ENCODE peak calls at places on chromosomes 7 and 10, in seven cellular contexts. One of them, this sample, is unnamed.

GRCh38 chr7:47653550-47654351 is 71.8 kb upstream of the TNS3 start:
- DNase-seq in CD8-positive, alpha-beta T cell: no peak
- DNase-seq in fibroblast of mammary gland: peak
- DNase-seq in uterus: no peak
- DNase-seq in foreskin fibroblast: no peak
- DNase-seq in right atrium auricular region: no peak
- DNase-seq in coronary artery: no peak
- DNase-seq in this sample: no peak

GRCh38 chr7:155741805-155742204 is 70.5 kb downstream of the SHH start:
- DNase-seq in CD8-positive, alpha-beta T cell: no peak
- DNase-seq in coronary artery: no peak
- DNase-seq in right atrium auricular region: no peak
- DNase-seq in uterus: no peak
- DNase-seq in fibroblast of mammary gland: no peak
- DNase-seq in foreskin fibroblast: no peak
- DNase-seq in this sample: no peak

GRCh38 chr7:98133181-98133580 is 26.5 kb downstream of the LMTK2 start:
- DNase-seq in CD8-positive, alpha-beta T cell: no peak
- DNase-seq in uterus: no peak
- DNase-seq in coronary artery: no peak
- DNase-seq in right atrium auricular region: no peak
- DNase-seq in fibroblast of mammary gland: peak
- DNase-seq in foreskin fibroblast: no peak
- DNase-seq in this sample: no peak

GRCh38 chr10:73780966-73781365 is 882 bp upstream of the CHCHD1 start:
- DNase-seq in right atrium auricular region: no peak
- DNase-seq in fibroblast of mammary gland: peak
- DNase-seq in foreskin fibroblast: no peak
- DNase-seq in coronary artery: no peak
- DNase-seq in CD8-positive, alpha-beta T cell: no peak
- DNase-seq in uterus: no peak
- DNase-seq in this sample: no peak

GRCh38 chr10:70910486-70911350 is 22.4 kb upstream of the PCBD1 start:
- DNase-seq in right atrium auricular region: no peak
- DNase-seq in fibroblast of mammary gland: no peak
- DNase-seq in coronary artery: no peak
- DNase-seq in uterus: no peak
- DNase-seq in CD8-positive, alpha-beta T cell: no peak
- DNase-seq in foreskin fibroblast: no peak
- DNase-seq in this sample: no peak

GRCh38 chr7:113996405-113996804 is 77.6 kb upstream of the PPP1R3A start:
- DNase-seq in coronary artery: no peak
- DNase-seq in fibroblast of mammary gland: peak
- DNase-seq in uterus: no peak
- DNase-seq in CD8-positive, alpha-beta T cell: no peak
- DNase-seq in foreskin fibroblast: no peak
- DNase-seq in right atrium auricular region: no peak
- DNase-seq in this sample: no peak

GRCh38 chr7:27106181-27106905 is 3.9 kb upstream of the HOXA2 start:
- DNase-seq in uterus: no peak
- DNase-seq in right atrium auricular region: no peak
- DNase-seq in CD8-positive, alpha-beta T cell: no peak
- DNase-seq in coronary artery: no peak
- DNase-seq in fibroblast of mammary gland: peak
- DNase-seq in foreskin fibroblast: no peak
- DNase-seq in this sample: no peak

GRCh38 chr10:71837085-71837827 is 13.8 kb downstream of the PSAP start:
- DNase-seq in uterus: no peak
- DNase-seq in foreskin fibroblast: no peak
- DNase-seq in fibroblast of mammary gland: no peak
- DNase-seq in CD8-positive, alpha-beta T cell: no peak
- DNase-seq in right atrium auricular region: no peak
- DNase-seq in coronary artery: no peak
- DNase-seq in this sample: no peak

GRCh38 chr10:24661374-24661773 is 62.3 kb downstream of the ARHGAP21 start:
- DNase-seq in CD8-positive, alpha-beta T cell: no peak
- DNase-seq in coronary artery: no peak
- DNase-seq in uterus: no peak
- DNase-seq in right atrium auricular region: no peak
- DNase-seq in fibroblast of mammary gland: no peak
- DNase-seq in foreskin fibroblast: no peak
- DNase-seq in this sample: no peak

GRCh38 chr10:1209355-1209979 is 153.3 kb downstream of the WDR37 start:
- DNase-seq in CD8-positive, alpha-beta T cell: peak
- DNase-seq in coronary artery: no peak
- DNase-seq in uterus: no peak
- DNase-seq in right atrium auricular region: no peak
- DNase-seq in fibroblast of mammary gland: no peak
- DNase-seq in foreskin fibroblast: no peak
- DNase-seq in this sample: no peak

GRCh38 chr10:74909665-74910064 is 83.3 kb downstream of the KAT6B start:
- DNase-seq in fibroblast of mammary gland: peak
- DNase-seq in foreskin fibroblast: no peak
- DNase-seq in uterus: no peak
- DNase-seq in coronary artery: no peak
- DNase-seq in right atrium auricular region: no peak
- DNase-seq in CD8-positive, alpha-beta T cell: no peak
- DNase-seq in this sample: no peak

GRCh38 chr10:125457406-125457805 is 225.6 kb downstream of the TEX36 start:
- DNase-seq in right atrium auricular region: no peak
- DNase-seq in uterus: no peak
- DNase-seq in foreskin fibroblast: no peak
- DNase-seq in CD8-positive, alpha-beta T cell: no peak
- DNase-seq in coronary artery: no peak
- DNase-seq in fibroblast of mammary gland: no peak
- DNase-seq in this sample: no peak

GRCh38 chr7:31104361-31105255 is 52.5 kb downstream of the ADCYAP1R1 start:
- DNase-seq in coronary artery: peak
- DNase-seq in foreskin fibroblast: no peak
- DNase-seq in right atrium auricular region: no peak
- DNase-seq in uterus: no peak
- DNase-seq in CD8-positive, alpha-beta T cell: no peak
- DNase-seq in fibroblast of mammary gland: no peak
- DNase-seq in this sample: no peak

GRCh38 chr10:30207485-30208052 is 141.5 kb downstream of the MTPAP start:
- DNase-seq in foreskin fibroblast: no peak
- DNase-seq in uterus: no peak
- DNase-seq in right atrium auricular region: peak
- DNase-seq in CD8-positive, alpha-beta T cell: no peak
- DNase-seq in coronary artery: no peak
- DNase-seq in fibroblast of mammary gland: no peak
- DNase-seq in this sample: no peak

GRCh38 chr7:22373388-22373787 is 16.4 kb upstream of the RAPGEF5 start:
- DNase-seq in right atrium auricular region: no peak
- DNase-seq in uterus: no peak
- DNase-seq in foreskin fibroblast: no peak
- DNase-seq in coronary artery: no peak
- DNase-seq in CD8-positive, alpha-beta T cell: no peak
- DNase-seq in fibroblast of mammary gland: no peak
- DNase-seq in this sample: no peak

GRCh38 chr10:72107325-72108003 is 19.1 kb upstream of the SPOCK2 start:
- DNase-seq in fibroblast of mammary gland: no peak
- DNase-seq in foreskin fibroblast: no peak
- DNase-seq in CD8-positive, alpha-beta T cell: no peak
- DNase-seq in right atrium auricular region: no peak
- DNase-seq in uterus: no peak
- DNase-seq in coronary artery: no peak
- DNase-seq in this sample: no peak

DNA sequence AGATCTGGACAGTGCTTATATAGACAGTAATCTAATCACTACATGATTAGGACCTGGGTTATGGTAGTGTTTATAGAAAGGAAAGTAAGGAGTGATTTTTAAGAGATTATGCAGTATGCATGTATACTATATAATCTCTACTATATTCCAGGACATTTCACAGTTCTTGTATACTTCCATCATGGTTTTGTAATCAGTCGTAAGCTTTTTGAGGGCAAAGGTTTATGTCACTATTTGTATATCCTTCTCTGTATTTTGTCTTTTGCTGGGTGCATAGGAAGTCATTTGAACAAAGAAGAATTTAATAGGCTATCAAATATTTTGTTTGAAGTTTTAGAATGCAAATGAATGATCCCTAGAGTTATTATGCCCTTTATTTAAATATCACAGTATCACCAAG is 39.2 kb downstream of the RSBN1L start:
- DNase-seq in fibroblast of mammary gland: no peak
- DNase-seq in uterus: no peak
- DNase-seq in right atrium auricular region: no peak
- DNase-seq in CD8-positive, alpha-beta T cell: no peak
- DNase-seq in foreskin fibroblast: no peak
- DNase-seq in coronary artery: no peak
- DNase-seq in this sample: no peak
- H3K4me3 ChIP-seq in fibroblast of mammary gland: no peak
- H3K4me3 ChIP-seq in uterus: no peak
- H3K4me3 ChIP-seq in right atrium auricular region: no peak
- H3K4me3 ChIP-seq in CD8-positive, alpha-beta T cell: no peak
- H3K4me3 ChIP-seq in foreskin fibroblast: no peak
- H3K4me3 ChIP-seq in coronary artery: no peak
- H3K4me3 ChIP-seq in this sample: no peak

GRCh38 chr10:102101152-102101551 is 19.0 kb downstream of the LDB1 start:
- DNase-seq in uterus: no peak
- DNase-seq in coronary artery: no peak
- DNase-seq in foreskin fibroblast: no peak
- DNase-seq in right atrium auricular region: no peak
- DNase-seq in fibroblast of mammary gland: no peak
- DNase-seq in CD8-positive, alpha-beta T cell: no peak
- DNase-seq in this sample: no peak
- TF ChIP-seq CTCF in uterus: no peak
- TF ChIP-seq CTCF in coronary artery: no peak
- TF ChIP-seq CTCF in foreskin fibroblast: no peak
- TF ChIP-seq CTCF in right atrium auricular region: no peak
- TF ChIP-seq CTCF in fibroblast of mammary gland: no peak
- TF ChIP-seq CTCF in CD8-positive, alpha-beta T cell: no peak
- TF ChIP-seq CTCF in this sample: no peak

GRCh38 chr7:69448071-69448470 is 150.2 kb upstream of the AUTS2 start:
- DNase-seq in uterus: no peak
- DNase-seq in foreskin fibroblast: no peak
- DNase-seq in coronary artery: no peak
- DNase-seq in right atrium auricular region: no peak
- DNase-seq in CD8-positive, alpha-beta T cell: no peak
- DNase-seq in fibroblast of mammary gland: peak
- DNase-seq in this sample: no peak
- H3K4me3 ChIP-seq in uterus: no peak
- H3K4me3 ChIP-seq in foreskin fibroblast: no peak
- H3K4me3 ChIP-seq in coronary artery: no peak
- H3K4me3 ChIP-seq in right atrium auricular region: no peak
- H3K4me3 ChIP-seq in CD8-positive, alpha-beta T cell: no peak
- H3K4me3 ChIP-seq in fibroblast of mammary gland: no peak
- H3K4me3 ChIP-seq in this sample: no peak

DNA sequence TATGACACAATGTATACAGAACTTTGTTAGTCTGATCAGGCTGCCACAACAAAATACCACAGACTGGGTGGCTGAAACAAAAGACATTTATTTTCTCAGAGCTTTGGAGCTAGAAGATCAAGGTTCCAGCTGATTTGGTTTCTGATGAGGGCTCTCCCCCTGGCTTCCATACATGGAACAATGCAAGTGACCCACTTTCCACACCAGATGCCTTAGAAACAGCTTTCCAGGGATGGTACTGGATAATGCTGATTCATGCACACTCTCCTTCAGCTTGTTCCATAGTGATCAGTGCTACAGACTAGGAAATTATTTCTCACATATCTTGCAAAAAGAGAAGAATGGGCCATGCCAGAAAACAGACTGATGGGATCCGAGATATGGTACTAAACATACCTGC is 1274.9 kb upstream of the SORCS1 start:
- DNase-seq in CD8-positive, alpha-beta T cell: no peak
- DNase-seq in right atrium auricular region: no peak
- DNase-seq in fibroblast of mammary gland: peak
- DNase-seq in uterus: no peak
- DNase-seq in foreskin fibroblast: no peak
- DNase-seq in coronary artery: no peak
- DNase-seq in this sample: no peak
- TF ChIP-seq CTCF in CD8-positive, alpha-beta T cell: no peak
- TF ChIP-seq CTCF in right atrium auricular region: no peak
- TF ChIP-seq CTCF in fibroblast of mammary gland: peak
- TF ChIP-seq CTCF in uterus: no peak
- TF ChIP-seq CTCF in foreskin fibroblast: no peak
- TF ChIP-seq CTCF in coronary artery: no peak
- TF ChIP-seq CTCF in this sample: no peak

DNA sequence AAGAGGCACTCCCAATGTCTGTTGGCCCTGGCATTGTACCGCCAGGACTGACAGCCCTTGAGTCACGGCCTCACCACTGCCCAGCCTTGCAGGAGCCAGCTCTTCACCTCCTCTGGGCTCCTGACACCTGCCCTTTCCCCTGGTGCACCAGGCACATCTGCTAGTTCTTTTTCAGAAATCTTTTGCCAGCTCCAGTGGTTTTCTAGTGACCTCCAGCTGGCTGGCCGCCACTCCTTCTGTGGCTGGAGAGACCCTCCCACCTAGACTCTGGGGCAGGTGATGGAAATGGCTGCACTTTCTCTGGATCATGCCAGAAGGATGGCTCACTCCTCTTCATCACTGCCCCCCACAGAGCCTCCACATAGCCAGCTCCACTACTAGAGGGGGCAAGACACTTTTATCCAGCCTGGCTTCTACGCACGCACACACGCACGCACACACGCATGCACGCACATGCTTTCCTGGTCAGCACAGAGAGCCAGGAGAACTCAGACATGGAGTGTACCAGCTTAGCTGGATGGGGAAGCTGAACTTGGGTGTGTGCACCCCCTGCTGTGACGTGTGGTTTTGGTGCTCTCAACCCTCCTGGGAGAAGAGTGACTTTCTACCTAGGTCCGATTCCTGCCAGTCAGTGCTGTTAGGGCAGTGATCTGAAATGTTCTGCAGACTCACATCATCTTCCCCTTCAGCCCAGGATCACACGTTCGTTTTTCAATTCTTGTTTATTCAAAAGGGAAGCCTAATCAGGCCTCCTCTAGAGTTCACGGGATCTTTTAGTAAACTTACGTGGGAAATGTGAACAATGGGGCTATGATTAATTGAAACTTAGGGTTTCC is 222.0 kb downstream of the PRPF18 start:
- DNase-seq in right atrium auricular region: no peak
- DNase-seq in CD8-positive, alpha-beta T cell: no peak
- DNase-seq in foreskin fibroblast: no peak
- DNase-seq in coronary artery: no peak
- DNase-seq in fibroblast of mammary gland: no peak
- DNase-seq in uterus: no peak
- DNase-seq in this sample: no peak
- H3K4me3 ChIP-seq in right atrium auricular region: no peak
- H3K4me3 ChIP-seq in CD8-positive, alpha-beta T cell: no peak
- H3K4me3 ChIP-seq in foreskin fibroblast: no peak
- H3K4me3 ChIP-seq in coronary artery: no peak
- H3K4me3 ChIP-seq in fibroblast of mammary gland: no peak
- H3K4me3 ChIP-seq in uterus: no peak
- H3K4me3 ChIP-seq in this sample: no peak

GRCh38 chr7:94223375-94224084 is 171.2 kb upstream of the COL1A2 start:
- DNase-seq in CD8-positive, alpha-beta T cell: no peak
- DNase-seq in foreskin fibroblast: peak
- DNase-seq in uterus: no peak
- DNase-seq in coronary artery: no peak
- DNase-seq in right atrium auricular region: no peak
- DNase-seq in fibroblast of mammary gland: peak
- DNase-seq in this sample: no peak
- TF ChIP-seq CTCF in CD8-positive, alpha-beta T cell: no peak
- TF ChIP-seq CTCF in foreskin fibroblast: peak
- TF ChIP-seq CTCF in uterus: no peak
- TF ChIP-seq CTCF in coronary artery: no peak
- TF ChIP-seq CTCF in right atrium auricular region: peak
- TF ChIP-seq CTCF in fibroblast of mammary gland: peak
- TF ChIP-seq CTCF in this sample: peak